ENCODE peak calls at places on chromosomes 2 and 18, in seven cellular contexts. D, S, P, Q, L, G and Y are unnamed samples.

GRCh38 chr18:55485666-55486065 is 102.3 kb downstream of the TCF4 start:
- DNase-seq in P (no peak), G (no peak), L (no peak), Q (no peak), D (no peak), S (no peak), Y (peak)

GRCh38 chr2:238167761-238168160 is 9.0 kb downstream of the ERFE start:
- DNase-seq in P (no peak), S (no peak), L (no peak), G (no peak), D (no peak), Q (no peak), Y (peak)

GRCh38 chr2:169775765-169776482 is 22.7 kb upstream of the SSB start:
- DNase-seq in G (no peak), Q (no peak), L (no peak), P (no peak), D (no peak), S (no peak), Y (peak)

GRCh38 chr18:45324081-45324480 is 291.2 kb upstream of the SLC14A2 start:
- DNase-seq in D (no peak), Q (no peak), L (no peak), P (no peak), G (no peak), S (no peak), Y (no peak)

GRCh38 chr2:225041871-225042799 is at the start of gene DOCK10:
- DNase-seq in D (peak), Q (peak), G (peak), S (peak), P (peak), L (peak), Y (peak)

GRCh38 chr2:70190086-70190412 is 770 bp downstream of the C2orf42 start:
- DNase-seq in G (peak), Q (no peak), D (no peak), L (no peak), S (peak), P (peak), Y (peak)

GRCh38 chr2:203431391-203432185 is 103.4 kb downstream of the ABI2 start:
- DNase-seq in D (no peak), S (no peak), Q (no peak), G (no peak), P (no peak), L (no peak), Y (peak)

GRCh38 chr2:54706622-54707021 is 16.8 kb upstream of the EML6 start:
- DNase-seq in S (no peak), G (no peak), L (no peak), Q (no peak), D (no peak), P (no peak), Y (no peak)

GRCh38 chr2:201194097-201194496 is 11.2 kb downstream of the CASP10 start:
- DNase-seq in D (no peak), L (no peak), Q (no peak), G (peak), S (no peak), P (no peak), Y (no peak)

GRCh38 chr18:4358618-4359017 is 96.5 kb downstream of the DLGAP1 start:
- DNase-seq in Q (no peak), D (peak), L (no peak), P (no peak), S (no peak), G (no peak), Y (no peak)

GRCh38 chr2:226583715-226584114 is 215.9 kb downstream of the IRS1 start:
- DNase-seq in P (no peak), D (no peak), S (no peak), Q (no peak), G (no peak), L (no peak), Y (peak)

GRCh38 chr2:152432206-152432653 is 97.3 kb downstream of the FMNL2 start:
- DNase-seq in P (no peak), S (no peak), Q (peak), G (no peak), D (no peak), L (peak), Y (peak)

GRCh38 chr18:47100214-47100831 is 50.0 kb downstream of the HDHD2 start:
- DNase-seq in P (peak), L (peak), S (peak), G (peak), D (peak), Q (peak), Y (peak)

GRCh38 chr2:85728883-85729824 is 24.6 kb upstream of the ATOH8 start:
- DNase-seq in G (peak), Q (peak), P (peak), L (peak), D (peak), S (peak), Y (peak)
- TF ChIP-seq CTCF in G (peak), Q (peak), P (peak), L (peak), D (peak), S (peak), Y (peak)

GRCh38 chr2:185738679-185739472 is at the start of gene FSIP2:
- DNase-seq in Q (peak), P (peak), S (no peak), D (peak), G (peak), L (peak), Y (peak)
- TF ChIP-seq CTCF in Q (peak), P (peak), S (no peak), D (peak), G (peak), L (peak), Y (peak)

GRCh38 chr2:109427661-109428091 is 186.1 kb downstream of the SEPTIN10 start:
- DNase-seq in P (no peak), S (no peak), L (no peak), Q (no peak), G (no peak), D (no peak), Y (no peak)
- TF ChIP-seq CTCF in P (no peak), S (no peak), L (no peak), Q (no peak), G (no peak), D (no peak), Y (no peak)

DNA sequence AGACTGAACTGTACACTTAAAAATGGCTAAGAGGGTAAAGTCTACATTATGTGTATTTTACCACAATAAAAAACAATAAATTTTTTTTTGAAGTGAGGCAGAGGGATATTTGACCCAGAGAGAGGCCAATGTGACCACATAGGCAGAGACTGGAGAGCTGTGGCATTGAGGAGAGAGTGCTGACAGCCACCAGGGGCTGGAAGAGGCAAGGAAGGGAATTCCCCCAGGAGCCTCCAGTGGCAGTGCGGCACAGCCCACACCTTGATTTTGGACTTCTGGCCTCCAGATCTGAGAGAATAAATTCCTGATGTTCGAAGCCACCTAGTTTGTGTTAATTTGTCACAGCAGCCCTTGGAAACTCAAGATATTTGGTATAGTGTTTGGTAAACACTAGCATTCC is 22.7 kb downstream of the ANKRD29 start:
- DNase-seq in L (no peak), D (no peak), S (no peak), Q (no peak), G (no peak), P (no peak), Y (no peak)
- TF ChIP-seq CTCF in L (no peak), D (peak), S (no peak), Q (no peak), G (no peak), P (no peak), Y (peak)

DNA sequence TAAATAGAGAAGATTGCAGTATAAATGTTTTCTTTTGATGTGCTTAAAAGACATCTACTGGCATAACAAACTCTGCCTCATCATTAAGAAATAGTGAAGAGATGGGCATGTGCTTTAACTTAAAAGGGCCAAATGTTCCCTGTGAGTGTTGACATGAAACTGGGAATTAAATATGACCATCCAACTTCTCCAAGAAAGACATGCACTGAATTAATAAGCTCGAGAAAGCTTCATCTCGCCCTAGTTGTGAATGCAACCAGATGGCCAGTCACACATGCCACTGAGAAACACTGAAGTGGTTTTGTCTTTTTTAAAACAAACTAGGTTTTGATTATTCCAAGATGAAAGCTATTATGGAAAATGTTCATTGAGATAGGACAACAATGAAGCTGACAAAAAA is 479.2 kb downstream of the RIT2 start:
- DNase-seq in L (no peak), S (no peak), D (no peak), P (no peak), G (no peak), Q (no peak), Y (no peak)
- TF ChIP-seq CTCF in L (no peak), S (no peak), D (no peak), P (no peak), G (no peak), Q (no peak), Y (no peak)

DNA sequence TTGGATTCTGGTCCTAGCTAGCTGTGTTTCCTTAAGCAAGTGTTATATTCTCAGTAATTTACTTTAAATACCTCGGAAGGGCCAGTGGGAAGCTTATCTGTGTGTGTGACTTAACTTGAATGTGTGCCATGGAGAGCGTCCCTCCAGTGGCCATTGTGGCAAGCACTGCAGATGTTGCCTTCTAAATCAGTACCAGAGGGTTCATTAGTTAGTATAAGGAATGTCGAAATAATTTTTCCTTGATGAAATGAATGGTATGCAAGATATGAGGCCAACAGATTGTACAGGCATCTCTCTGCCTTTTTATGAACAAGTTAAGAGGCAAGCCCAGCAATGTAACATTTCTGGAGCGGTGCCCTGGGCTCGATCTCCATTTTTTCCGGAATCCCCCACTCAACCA is 52.0 kb downstream of the FBXO36 start:
- DNase-seq in G (no peak), Q (no peak), L (no peak), D (no peak), P (no peak), S (no peak), Y (peak)
- TF ChIP-seq CTCF in G (no peak), Q (no peak), L (no peak), D (peak), P (no peak), S (no peak), Y (peak)